ENCODE peak calls at places on chromosome 11, in six cellular contexts. One of them, this sample, is unnamed.

GRCh38 chr11:68408512-68408911 is 52.0 kb upstream of the PPP6R3 start:
- DNase-seq in GM06990: no peak
- DNase-seq in activated CD8-positive, alpha-beta memory T cell treated with anti-CD3 and anti-CD28 coated beads, Interleukin-2, amount 10 ng/mL, durations not matched to agents 7 days and 5 days: no peak
- DNase-seq in D341Med: no peak
- DNase-seq in T-cell: no peak
- DNase-seq in stimulated activated CD4-positive, alpha-beta T cell treated with anti-CD3 and anti-CD28 coated beads, TNF-alpha, amount 100 ng/mL, for 24 hours: no peak
- DNase-seq in this sample: no peak

GRCh38 chr11:78417175-78417887 is at the start of gene GAB2:
- DNase-seq in stimulated activated CD4-positive, alpha-beta T cell treated with anti-CD3 and anti-CD28 coated beads, TNF-alpha, amount 100 ng/mL, for 24 hours: no peak
- DNase-seq in T-cell: no peak
- DNase-seq in activated CD8-positive, alpha-beta memory T cell treated with anti-CD3 and anti-CD28 coated beads, Interleukin-2, amount 10 ng/mL, durations not matched to agents 7 days and 5 days: no peak
- DNase-seq in D341Med: no peak
- DNase-seq in GM06990: no peak
- DNase-seq in this sample: peak

GRCh38 chr11:90845799-90846198 is 623.0 kb upstream of the CHORDC1 start:
- DNase-seq in activated CD8-positive, alpha-beta memory T cell treated with anti-CD3 and anti-CD28 coated beads, Interleukin-2, amount 10 ng/mL, durations not matched to agents 7 days and 5 days: no peak
- DNase-seq in stimulated activated CD4-positive, alpha-beta T cell treated with anti-CD3 and anti-CD28 coated beads, TNF-alpha, amount 100 ng/mL, for 24 hours: no peak
- DNase-seq in D341Med: no peak
- DNase-seq in GM06990: no peak
- DNase-seq in T-cell: no peak
- DNase-seq in this sample: no peak

GRCh38 chr11:112785717-112786116 is 175.5 kb upstream of the NCAM1 start:
- DNase-seq in D341Med: no peak
- DNase-seq in GM06990: no peak
- DNase-seq in activated CD8-positive, alpha-beta memory T cell treated with anti-CD3 and anti-CD28 coated beads, Interleukin-2, amount 10 ng/mL, durations not matched to agents 7 days and 5 days: no peak
- DNase-seq in T-cell: no peak
- DNase-seq in stimulated activated CD4-positive, alpha-beta T cell treated with anti-CD3 and anti-CD28 coated beads, TNF-alpha, amount 100 ng/mL, for 24 hours: no peak
- DNase-seq in this sample: no peak

GRCh38 chr11:3160252-3161031 is 4.7 kb downstream of the OSBPL5 start:
- DNase-seq in T-cell: no peak
- DNase-seq in activated CD8-positive, alpha-beta memory T cell treated with anti-CD3 and anti-CD28 coated beads, Interleukin-2, amount 10 ng/mL, durations not matched to agents 7 days and 5 days: no peak
- DNase-seq in D341Med: peak
- DNase-seq in GM06990: no peak
- DNase-seq in stimulated activated CD4-positive, alpha-beta T cell treated with anti-CD3 and anti-CD28 coated beads, TNF-alpha, amount 100 ng/mL, for 24 hours: peak
- DNase-seq in this sample: no peak

GRCh38 chr11:19978668-19979518 is 181.4 kb downstream of the DBX1 start:
- DNase-seq in D341Med: no peak
- DNase-seq in stimulated activated CD4-positive, alpha-beta T cell treated with anti-CD3 and anti-CD28 coated beads, TNF-alpha, amount 100 ng/mL, for 24 hours: no peak
- DNase-seq in T-cell: no peak
- DNase-seq in GM06990: peak
- DNase-seq in activated CD8-positive, alpha-beta memory T cell treated with anti-CD3 and anti-CD28 coated beads, Interleukin-2, amount 10 ng/mL, durations not matched to agents 7 days and 5 days: no peak
- DNase-seq in this sample: no peak

GRCh38 chr11:9516113-9516512 is 55.3 kb downstream of the ZNF143 start:
- DNase-seq in activated CD8-positive, alpha-beta memory T cell treated with anti-CD3 and anti-CD28 coated beads, Interleukin-2, amount 10 ng/mL, durations not matched to agents 7 days and 5 days: no peak
- DNase-seq in stimulated activated CD4-positive, alpha-beta T cell treated with anti-CD3 and anti-CD28 coated beads, TNF-alpha, amount 100 ng/mL, for 24 hours: no peak
- DNase-seq in GM06990: no peak
- DNase-seq in T-cell: no peak
- DNase-seq in D341Med: no peak
- DNase-seq in this sample: no peak

GRCh38 chr11:63608353-63609345 is 5.6 kb downstream of the PLAAT3 start:
- DNase-seq in T-cell: no peak
- DNase-seq in GM06990: no peak
- DNase-seq in stimulated activated CD4-positive, alpha-beta T cell treated with anti-CD3 and anti-CD28 coated beads, TNF-alpha, amount 100 ng/mL, for 24 hours: no peak
- DNase-seq in activated CD8-positive, alpha-beta memory T cell treated with anti-CD3 and anti-CD28 coated beads, Interleukin-2, amount 10 ng/mL, durations not matched to agents 7 days and 5 days: no peak
- DNase-seq in D341Med: no peak
- DNase-seq in this sample: no peak

GRCh38 chr11:129275825-129276224 is 83.7 kb upstream of the ARHGAP32 start:
- DNase-seq in D341Med: no peak
- DNase-seq in GM06990: no peak
- DNase-seq in stimulated activated CD4-positive, alpha-beta T cell treated with anti-CD3 and anti-CD28 coated beads, TNF-alpha, amount 100 ng/mL, for 24 hours: no peak
- DNase-seq in T-cell: no peak
- DNase-seq in activated CD8-positive, alpha-beta memory T cell treated with anti-CD3 and anti-CD28 coated beads, Interleukin-2, amount 10 ng/mL, durations not matched to agents 7 days and 5 days: no peak
- DNase-seq in this sample: no peak

GRCh38 chr11:61762798-61763197 is 10.4 kb downstream of the MYRF start:
- DNase-seq in T-cell: no peak
- DNase-seq in stimulated activated CD4-positive, alpha-beta T cell treated with anti-CD3 and anti-CD28 coated beads, TNF-alpha, amount 100 ng/mL, for 24 hours: no peak
- DNase-seq in activated CD8-positive, alpha-beta memory T cell treated with anti-CD3 and anti-CD28 coated beads, Interleukin-2, amount 10 ng/mL, durations not matched to agents 7 days and 5 days: no peak
- DNase-seq in D341Med: no peak
- DNase-seq in GM06990: no peak
- DNase-seq in this sample: no peak

GRCh38 chr11:101453682-101454081 is 130.1 kb downstream of the TRPC6 start:
- DNase-seq in T-cell: no peak
- DNase-seq in activated CD8-positive, alpha-beta memory T cell treated with anti-CD3 and anti-CD28 coated beads, Interleukin-2, amount 10 ng/mL, durations not matched to agents 7 days and 5 days: no peak
- DNase-seq in GM06990: no peak
- DNase-seq in stimulated activated CD4-positive, alpha-beta T cell treated with anti-CD3 and anti-CD28 coated beads, TNF-alpha, amount 100 ng/mL, for 24 hours: no peak
- DNase-seq in D341Med: no peak
- DNase-seq in this sample: no peak

GRCh38 chr11:75884321-75884720 is 69.3 kb downstream of the UVRAG start:
- DNase-seq in T-cell: no peak
- DNase-seq in activated CD8-positive, alpha-beta memory T cell treated with anti-CD3 and anti-CD28 coated beads, Interleukin-2, amount 10 ng/mL, durations not matched to agents 7 days and 5 days: no peak
- DNase-seq in GM06990: no peak
- DNase-seq in stimulated activated CD4-positive, alpha-beta T cell treated with anti-CD3 and anti-CD28 coated beads, TNF-alpha, amount 100 ng/mL, for 24 hours: no peak
- DNase-seq in D341Med: no peak
- DNase-seq in this sample: no peak

GRCh38 chr11:86743223-86744118 is 56.9 kb upstream of the PRSS23 start:
- DNase-seq in GM06990: no peak
- DNase-seq in D341Med: no peak
- DNase-seq in T-cell: no peak
- DNase-seq in activated CD8-positive, alpha-beta memory T cell treated with anti-CD3 and anti-CD28 coated beads, Interleukin-2, amount 10 ng/mL, durations not matched to agents 7 days and 5 days: peak
- DNase-seq in stimulated activated CD4-positive, alpha-beta T cell treated with anti-CD3 and anti-CD28 coated beads, TNF-alpha, amount 100 ng/mL, for 24 hours: peak
- DNase-seq in this sample: no peak

GRCh38 chr11:134289167-134289566 is 13.0 kb downstream of the GLB1L3 start:
- DNase-seq in GM06990: no peak
- DNase-seq in activated CD8-positive, alpha-beta memory T cell treated with anti-CD3 and anti-CD28 coated beads, Interleukin-2, amount 10 ng/mL, durations not matched to agents 7 days and 5 days: peak
- DNase-seq in D341Med: no peak
- DNase-seq in T-cell: no peak
- DNase-seq in stimulated activated CD4-positive, alpha-beta T cell treated with anti-CD3 and anti-CD28 coated beads, TNF-alpha, amount 100 ng/mL, for 24 hours: no peak
- DNase-seq in this sample: no peak

GRCh38 chr11:71580057-71581003 is 2.3 kb downstream of the KRTAP5-11 start:
- DNase-seq in stimulated activated CD4-positive, alpha-beta T cell treated with anti-CD3 and anti-CD28 coated beads, TNF-alpha, amount 100 ng/mL, for 24 hours: peak
- DNase-seq in GM06990: no peak
- DNase-seq in activated CD8-positive, alpha-beta memory T cell treated with anti-CD3 and anti-CD28 coated beads, Interleukin-2, amount 10 ng/mL, durations not matched to agents 7 days and 5 days: no peak
- DNase-seq in T-cell: no peak
- DNase-seq in D341Med: peak
- DNase-seq in this sample: peak

GRCh38 chr11:13278620-13279486 is 1.3 kb downstream of the BMAL1 start:
- DNase-seq in T-cell: no peak
- DNase-seq in D341Med: peak
- DNase-seq in stimulated activated CD4-positive, alpha-beta T cell treated with anti-CD3 and anti-CD28 coated beads, TNF-alpha, amount 100 ng/mL, for 24 hours: no peak
- DNase-seq in activated CD8-positive, alpha-beta memory T cell treated with anti-CD3 and anti-CD28 coated beads, Interleukin-2, amount 10 ng/mL, durations not matched to agents 7 days and 5 days: no peak
- DNase-seq in GM06990: no peak
- DNase-seq in this sample: no peak

GRCh38 chr11:107151579-107151978 is 133.3 kb upstream of the GUCY1A2 start:
- DNase-seq in GM06990: no peak
- DNase-seq in activated CD8-positive, alpha-beta memory T cell treated with anti-CD3 and anti-CD28 coated beads, Interleukin-2, amount 10 ng/mL, durations not matched to agents 7 days and 5 days: no peak
- DNase-seq in D341Med: no peak
- DNase-seq in stimulated activated CD4-positive, alpha-beta T cell treated with anti-CD3 and anti-CD28 coated beads, TNF-alpha, amount 100 ng/mL, for 24 hours: no peak
- DNase-seq in T-cell: no peak
- DNase-seq in this sample: no peak

GRCh38 chr11:66749091-66749490 is 20.1 kb upstream of the SPTBN2 start:
- DNase-seq in activated CD8-positive, alpha-beta memory T cell treated with anti-CD3 and anti-CD28 coated beads, Interleukin-2, amount 10 ng/mL, durations not matched to agents 7 days and 5 days: no peak
- DNase-seq in T-cell: no peak
- DNase-seq in stimulated activated CD4-positive, alpha-beta T cell treated with anti-CD3 and anti-CD28 coated beads, TNF-alpha, amount 100 ng/mL, for 24 hours: no peak
- DNase-seq in D341Med: no peak
- DNase-seq in GM06990: no peak
- DNase-seq in this sample: no peak

GRCh38 chr11:77046060-77046501 is 11.9 kb downstream of the B3GNT6 start:
- DNase-seq in activated CD8-positive, alpha-beta memory T cell treated with anti-CD3 and anti-CD28 coated beads, Interleukin-2, amount 10 ng/mL, durations not matched to agents 7 days and 5 days: peak
- DNase-seq in T-cell: peak
- DNase-seq in GM06990: peak
- DNase-seq in D341Med: peak
- DNase-seq in stimulated activated CD4-positive, alpha-beta T cell treated with anti-CD3 and anti-CD28 coated beads, TNF-alpha, amount 100 ng/mL, for 24 hours: peak
- DNase-seq in this sample: peak

GRCh38 chr11:62573006-62573591 is 592 bp downstream of the EEF1G start:
- DNase-seq in D341Med: peak
- DNase-seq in stimulated activated CD4-positive, alpha-beta T cell treated with anti-CD3 and anti-CD28 coated beads, TNF-alpha, amount 100 ng/mL, for 24 hours: no peak
- DNase-seq in T-cell: no peak
- DNase-seq in GM06990: no peak
- DNase-seq in activated CD8-positive, alpha-beta memory T cell treated with anti-CD3 and anti-CD28 coated beads, Interleukin-2, amount 10 ng/mL, durations not matched to agents 7 days and 5 days: no peak
- DNase-seq in this sample: no peak

GRCh38 chr11:13963949-13964770 is 1.6 kb downstream of the SPON1 start:
- DNase-seq in D341Med: peak
- DNase-seq in T-cell: no peak
- DNase-seq in stimulated activated CD4-positive, alpha-beta T cell treated with anti-CD3 and anti-CD28 coated beads, TNF-alpha, amount 100 ng/mL, for 24 hours: no peak
- DNase-seq in GM06990: peak
- DNase-seq in activated CD8-positive, alpha-beta memory T cell treated with anti-CD3 and anti-CD28 coated beads, Interleukin-2, amount 10 ng/mL, durations not matched to agents 7 days and 5 days: no peak
- DNase-seq in this sample: no peak

GRCh38 chr11:33633251-33634003 is 67.2 kb downstream of the C11orf91 start:
- DNase-seq in activated CD8-positive, alpha-beta memory T cell treated with anti-CD3 and anti-CD28 coated beads, Interleukin-2, amount 10 ng/mL, durations not matched to agents 7 days and 5 days: no peak
- DNase-seq in stimulated activated CD4-positive, alpha-beta T cell treated with anti-CD3 and anti-CD28 coated beads, TNF-alpha, amount 100 ng/mL, for 24 hours: no peak
- DNase-seq in GM06990: no peak
- DNase-seq in T-cell: no peak
- DNase-seq in D341Med: no peak
- DNase-seq in this sample: no peak

GRCh38 chr11:65964906-65965305 is 3.4 kb downstream of the SART1 start:
- DNase-seq in D341Med: no peak
- DNase-seq in activated CD8-positive, alpha-beta memory T cell treated with anti-CD3 and anti-CD28 coated beads, Interleukin-2, amount 10 ng/mL, durations not matched to agents 7 days and 5 days: no peak
- DNase-seq in GM06990: no peak
- DNase-seq in stimulated activated CD4-positive, alpha-beta T cell treated with anti-CD3 and anti-CD28 coated beads, TNF-alpha, amount 100 ng/mL, for 24 hours: no peak
- DNase-seq in T-cell: no peak
- DNase-seq in this sample: no peak

GRCh38 chr11:65947133-65947532 is 1.9 kb downstream of the TSGA10IP start:
- DNase-seq in activated CD8-positive, alpha-beta memory T cell treated with anti-CD3 and anti-CD28 coated beads, Interleukin-2, amount 10 ng/mL, durations not matched to agents 7 days and 5 days: no peak
- DNase-seq in D341Med: no peak
- DNase-seq in T-cell: no peak
- DNase-seq in GM06990: no peak
- DNase-seq in stimulated activated CD4-positive, alpha-beta T cell treated with anti-CD3 and anti-CD28 coated beads, TNF-alpha, amount 100 ng/mL, for 24 hours: no peak
- DNase-seq in this sample: no peak

GRCh38 chr11:70517996-70518907 is 119.9 kb downstream of the CTTN start:
- DNase-seq in GM06990: no peak
- DNase-seq in activated CD8-positive, alpha-beta memory T cell treated with anti-CD3 and anti-CD28 coated beads, Interleukin-2, amount 10 ng/mL, durations not matched to agents 7 days and 5 days: no peak
- DNase-seq in T-cell: no peak
- DNase-seq in D341Med: no peak
- DNase-seq in stimulated activated CD4-positive, alpha-beta T cell treated with anti-CD3 and anti-CD28 coated beads, TNF-alpha, amount 100 ng/mL, for 24 hours: no peak
- DNase-seq in this sample: no peak

GRCh38 chr11:119473226-119473625 is 50.3 kb upstream of the THY1 start:
- DNase-seq in activated CD8-positive, alpha-beta memory T cell treated with anti-CD3 and anti-CD28 coated beads, Interleukin-2, amount 10 ng/mL, durations not matched to agents 7 days and 5 days: peak
- DNase-seq in T-cell: no peak
- DNase-seq in GM06990: no peak
- DNase-seq in stimulated activated CD4-positive, alpha-beta T cell treated with anti-CD3 and anti-CD28 coated beads, TNF-alpha, amount 100 ng/mL, for 24 hours: no peak
- DNase-seq in D341Med: no peak
- DNase-seq in this sample: no peak

This sample was measured in germinal center.